ENCODE peak calls at places on chromosome 21, in nine cellular contexts. T is Caco-2; S is Kasumi-1; E is cardiac muscle cell; Y is C1 segment of cervical spinal cord; P is NCI-H1092 treated with DMSO at 0.1 percent for 48 hours; X is stimulated activated CD4-positive, alpha-beta T cell treated with anti-CD3 and anti-CD28 coated beads, Interleukin-1b, Interleukin-23, amount 100 ng/mL, for 1 hour; C is GDM1; V is Right ventricle myocardium inferior. Z is an unnamed sample.

GRCh38 chr21:30257773-30258172 is 25.0 kb downstream of the KRTAP24-1 start:
- DNase-seq in V (no peak), C (no peak), X (no peak), T (peak), S (peak), P (no peak), Y (no peak), E (peak), Z (no peak)

GRCh38 chr21:27713159-27714109 is 746.5 kb upstream of the ADAMTS5 start:
- DNase-seq in T (no peak), S (no peak), X (no peak), Y (no peak), V (no peak), C (no peak), P (no peak), E (no peak), Z (no peak)

GRCh38 chr21:43274022-43274945 is 105.5 kb downstream of the CRYAA start:
- DNase-seq in P (no peak), Y (no peak), T (peak), S (no peak), X (no peak), V (peak), E (no peak), C (no peak), Z (peak)

GRCh38 chr21:17396948-17397347 is 115.9 kb upstream of the CXADR start:
- DNase-seq in C (no peak), Y (no peak), S (no peak), E (no peak), V (no peak), X (no peak), P (no peak), T (no peak), Z (no peak)

GRCh38 chr21:15967661-15968060 is 237.9 kb downstream of the USP25 start:
- DNase-seq in V (no peak), C (no peak), X (no peak), E (peak), S (no peak), Y (no peak), T (no peak), P (no peak), Z (no peak)

GRCh38 chr21:16473965-16474364 is 744.2 kb downstream of the USP25 start:
- DNase-seq in T (no peak), V (no peak), P (no peak), E (peak), S (no peak), C (no peak), Y (no peak), X (no peak), Z (no peak)

GRCh38 chr21:43809853-43810504 is 20.6 kb downstream of the RRP1 start:
- DNase-seq in S (no peak), P (no peak), Y (no peak), X (no peak), V (no peak), E (no peak), T (no peak), C (no peak), Z (peak)

GRCh38 chr21:45582128-45582527 is 39.9 kb upstream of the SLC19A1 start:
- DNase-seq in V (no peak), Y (no peak), S (no peak), T (no peak), X (no peak), C (no peak), P (no peak), E (no peak), Z (no peak)

GRCh38 chr21:32044205-32044874 is 171.5 kb downstream of the HUNK start:
- DNase-seq in P (no peak), T (no peak), Y (no peak), S (no peak), V (no peak), E (no peak), X (no peak), C (no peak), Z (no peak)

GRCh38 chr21:25885405-25885804 is 150.6 kb downstream of the GABPA start:
- DNase-seq in E (no peak), C (no peak), P (no peak), T (no peak), S (no peak), V (no peak), X (no peak), Y (no peak), Z (no peak)

GRCh38 chr21:42569732-42570301 is 56.2 kb downstream of the SLC37A1 start:
- DNase-seq in X (no peak), P (no peak), T (no peak), E (no peak), C (no peak), V (no peak), S (no peak), Y (no peak), Z (no peak)

GRCh38 chr21:42594616-42595280 is 58.7 kb upstream of the PDE9A start:
- DNase-seq in T (no peak), S (no peak), C (no peak), E (no peak), V (no peak), Y (no peak), X (no peak), P (no peak), Z (no peak)